ENCODE peak calls at places on chromosomes 5 and 9, in seven cellular contexts. T, L, I, X, D, P and B are unnamed samples.
A peak's percentile ranks its signal among the peaks of the same experiment; 100 is the strongest.

GRCh38 chr9:105881654-105882349 is 187.5 kb downstream of the TMEM38B start:
- DNase-seq in T (no peak), L (peak; percentile 57), I (peak; percentile 61), X (peak; percentile 67), D (peak; percentile 47), P (peak; percentile 68), B (peak; percentile 73)

GRCh38 chr5:103472820-103473219 is 89.8 kb downstream of the NUDT12 start:
- DNase-seq in T (no peak), L (no peak), I (no peak), X (peak; percentile 83), D (no peak), P (no peak), B (peak; percentile 55)

GRCh38 chr5:141756196-141756595 is 74.2 kb upstream of the ARAP3 start:
- DNase-seq in T (no peak), L (no peak), I (no peak), X (no peak), D (no peak), P (no peak), B (no peak)

GRCh38 chr5:169064093-169064492 is 236.8 kb downstream of the SLIT3 start:
- DNase-seq in T (no peak), L (no peak), I (no peak), X (peak; percentile 29), D (peak; percentile 35), P (no peak), B (no peak)

GRCh38 chr9:116935149-116935897 is 248.2 kb downstream of the TRIM32 start:
- DNase-seq in T (no peak), L (no peak), I (no peak), X (no peak), D (no peak), P (no peak), B (peak; percentile 28)

GRCh38 chr9:38641985-38642864 is 21.8 kb upstream of the ANKRD18A start:
- DNase-seq in T (no peak), L (no peak), I (peak; percentile 27), X (peak; percentile 80), D (no peak), P (no peak), B (peak; percentile 60)

GRCh38 chr5:112684737-112685136 is 52.9 kb upstream of the APC start:
- DNase-seq in T (no peak), L (no peak), I (no peak), X (peak; percentile 49), D (peak; percentile 40), P (no peak), B (no peak)

GRCh38 chr5:38453506-38453905 is 102.9 kb downstream of the LIFR start:
- DNase-seq in T (peak; percentile 7), L (no peak), I (no peak), X (no peak), D (no peak), P (no peak), B (no peak)

GRCh38 chr9:133117271-133118178 is 3.5 kb downstream of the RALGDS start:
- DNase-seq in T (no peak), L (no peak), I (no peak), X (no peak), D (peak; percentile 67), P (peak; percentile 64), B (no peak)

GRCh38 chr9:27407491-27407890 is 110.5 kb upstream of the EQTN start:
- DNase-seq in T (no peak), L (no peak), I (no peak), X (no peak), D (no peak), P (no peak), B (no peak)

GRCh38 chr5:172683696-172684464 is 42.8 kb downstream of the NEURL1B start:
- DNase-seq in T (no peak), L (no peak), I (no peak), X (no peak), D (no peak), P (no peak), B (no peak)

GRCh38 chr9:99050292-99050911 is 54.5 kb upstream of the TGFBR1 start:
- DNase-seq in T (no peak), L (no peak), I (no peak), X (no peak), D (no peak), P (no peak), B (peak; percentile 44)

GRCh38 chr5:36712719-36713118 is 106.3 kb downstream of the SLC1A3 start:
- DNase-seq in T (no peak), L (no peak), I (no peak), X (no peak), D (no peak), P (no peak), B (peak; percentile 63)

GRCh38 chr9:99431103-99431502 is 209.0 kb downstream of the SEC61B start:
- DNase-seq in T (no peak), L (no peak), I (no peak), X (peak; percentile 71), D (peak; percentile 36), P (no peak), B (peak; percentile 52)

GRCh38 chr5:38655691-38656090 is 99.2 kb upstream of the LIFR start:
- DNase-seq in T (no peak), L (no peak), I (no peak), X (no peak), D (no peak), P (no peak), B (no peak)

GRCh38 chr5:38257236-38258036 is 923 bp upstream of the EGFLAM start:
- DNase-seq in T (no peak), L (no peak), I (no peak), X (no peak), D (no peak), P (no peak), B (no peak)

GRCh38 chr9:121122450-121123032 is 47.8 kb downstream of the CNTRL start:
- DNase-seq in T (no peak), L (no peak), I (no peak), X (peak; percentile 4), D (no peak), P (no peak), B (peak; percentile 9)

GRCh38 chr9:112819635-112820496 is 69.3 kb downstream of the SNX30 start:
- DNase-seq in T (no peak), L (no peak), I (peak; percentile 22), X (peak; percentile 84), D (peak; percentile 75), P (peak; percentile 49), B (peak; percentile 72)

DNA sequence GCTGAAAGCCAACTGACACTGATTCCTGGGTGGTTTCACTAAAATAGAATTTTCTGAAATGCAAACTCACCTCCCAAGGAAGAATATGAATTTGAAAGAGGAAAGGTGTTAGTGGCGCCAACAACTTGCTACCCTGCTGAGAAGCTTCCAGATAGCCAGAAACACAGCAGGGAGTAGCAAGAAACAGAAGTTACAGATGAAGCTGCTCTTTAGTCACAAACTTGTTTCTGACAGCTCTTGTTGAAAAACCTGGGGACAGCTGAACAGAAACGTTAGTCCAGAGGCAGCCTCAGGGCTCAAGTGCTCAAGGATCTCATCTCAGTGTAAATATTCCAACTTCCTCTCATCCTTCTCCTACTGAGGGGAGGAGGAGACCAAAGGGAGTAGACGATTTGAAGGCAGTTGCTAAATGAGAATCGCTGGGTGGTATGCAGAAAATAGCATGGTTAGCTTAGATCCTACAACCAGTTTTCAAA is 184.1 kb downstream of the PDE4D start:
- DNase-seq in T (no peak), L (no peak), I (no peak), X (no peak), D (no peak), P (no peak), B (peak; percentile 15)
- H3K4me3 ChIP-seq in T (no peak overlapping the region), L (no peak overlapping the region), I (no peak overlapping the region), X (no peak overlapping the region), D (no peak overlapping the region), P (no peak overlapping the region), B (no peak overlapping the region)

DNA sequence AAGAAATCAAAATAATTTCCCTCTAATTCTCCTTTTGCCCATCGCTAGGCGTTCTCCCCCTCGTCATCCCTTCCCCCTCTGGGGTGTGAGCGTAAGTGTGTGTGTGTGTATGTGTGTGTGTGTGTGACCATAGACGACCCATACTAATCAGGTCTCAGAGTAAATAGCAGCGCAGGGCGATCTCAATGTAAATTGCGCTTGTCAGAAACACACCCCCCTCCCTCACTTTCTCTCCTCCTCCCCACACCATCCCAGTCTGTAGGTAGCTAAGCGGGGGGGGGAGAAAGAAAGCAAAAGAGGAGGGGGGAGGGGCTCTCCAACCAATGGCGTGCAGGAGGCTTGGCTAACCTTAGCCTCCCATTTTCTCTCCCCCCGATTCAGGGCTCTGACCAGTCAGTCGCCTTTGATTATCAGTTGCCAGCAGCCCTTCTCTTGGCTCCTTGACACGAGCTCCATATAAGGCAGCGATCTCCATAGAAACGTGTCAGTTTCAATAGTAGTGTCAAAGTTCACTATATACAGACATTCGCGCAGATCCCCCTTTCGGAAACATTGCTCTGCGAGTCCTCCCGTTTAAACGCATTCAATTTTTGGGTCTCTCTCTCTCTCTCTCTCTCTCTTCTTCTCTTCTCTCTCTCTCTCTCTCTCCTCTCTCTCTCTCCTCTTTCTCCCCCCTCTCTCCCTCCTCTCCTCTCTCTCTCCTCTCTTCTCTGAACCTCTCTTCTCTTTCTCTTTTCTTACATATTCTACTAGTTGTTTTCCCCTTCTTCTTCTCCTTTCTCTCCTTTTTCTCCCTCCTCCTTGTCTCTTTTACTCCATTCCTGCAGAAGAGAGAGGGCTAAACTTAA is at the start of gene NR2F1:
- DNase-seq in T (no peak), L (no peak), I (peak; percentile 55), X (peak; percentile 100), D (no peak), P (peak; percentile 54), B (peak; percentile 54)
- TF ChIP-seq CTCF in T (no peak), L (peak; percentile 100), I (peak; percentile 31), X (no peak), D (no peak), P (peak; percentile 68), B (no peak)

DNA sequence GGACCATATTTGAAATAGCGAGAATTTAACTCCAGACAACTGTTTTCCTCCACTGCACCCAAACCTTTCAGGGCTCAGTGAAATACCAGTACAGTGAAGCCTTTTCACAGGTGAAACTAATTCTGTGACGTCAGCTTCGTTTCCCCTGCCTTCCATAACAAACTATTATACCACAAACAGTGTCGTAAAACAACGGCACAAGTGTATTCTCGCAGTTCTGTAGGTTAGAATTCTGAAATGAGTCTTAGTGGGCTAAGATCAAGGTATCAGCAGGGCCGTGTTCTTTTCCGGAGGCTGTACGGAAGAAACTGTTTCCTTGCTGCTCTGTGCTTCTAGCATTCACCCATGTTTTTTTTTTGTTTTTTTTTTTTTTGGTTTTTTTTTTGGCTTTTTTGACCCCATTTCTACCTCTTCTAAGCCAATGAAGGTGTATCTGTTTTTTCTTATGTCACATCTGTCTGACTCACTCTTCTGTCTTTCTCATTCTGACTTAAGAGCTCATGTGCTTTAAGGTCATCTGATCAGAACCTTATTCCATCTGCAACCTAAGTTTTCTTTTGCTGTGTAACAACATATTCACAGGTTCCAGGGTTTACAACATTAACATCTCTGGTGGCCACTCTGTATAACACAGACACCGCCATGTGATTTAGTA is 20.1 kb downstream of the ISOC1 start:
- DNase-seq in T (no peak), L (no peak), I (no peak), X (no peak), D (no peak), P (no peak), B (no peak)
- H3K4me3 ChIP-seq in T (no peak overlapping the region), L (no peak overlapping the region), I (no peak overlapping the region), X (no peak overlapping the region), D (no peak overlapping the region), P (no peak overlapping the region), B (no peak overlapping the region)

DNA sequence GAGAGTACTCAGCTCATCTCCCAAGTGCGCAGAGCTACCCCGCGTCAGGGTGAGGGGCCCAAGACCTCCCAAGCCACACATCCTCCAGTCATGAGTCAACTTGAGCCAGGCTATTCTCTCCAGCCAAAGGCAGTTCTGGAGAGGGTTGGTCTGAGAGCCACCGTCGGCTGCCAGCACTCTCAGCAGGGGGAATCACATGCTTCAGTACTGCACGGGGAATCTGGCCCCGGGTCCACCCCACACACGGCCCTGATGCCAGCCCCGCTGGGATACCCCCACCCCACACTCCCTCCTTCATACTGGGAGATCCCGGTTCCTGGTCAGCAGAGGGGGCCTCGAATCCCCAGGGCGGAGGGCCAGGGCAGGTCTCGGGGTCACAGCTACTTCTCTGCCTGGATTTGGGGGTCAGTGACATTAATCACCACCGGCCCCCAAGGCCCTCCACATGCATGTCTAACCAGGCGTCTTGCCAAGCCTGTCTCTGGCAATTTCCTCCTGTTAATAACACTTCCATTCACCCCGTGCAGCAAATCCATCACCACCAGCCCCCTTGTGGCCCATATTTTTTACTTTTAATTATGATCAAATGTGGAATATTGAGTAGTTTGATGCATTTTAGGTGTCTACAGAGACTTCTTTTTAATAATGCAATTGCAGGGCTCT is 102.9 kb upstream of the PPP1R26 start:
- DNase-seq in T (no peak), L (no peak), I (no peak), X (no peak), D (no peak), P (no peak), B (no peak)
- TF ChIP-seq CTCF in T (no peak), L (no peak), I (no peak), X (no peak), D (no peak), P (no peak), B (no peak)